ENCODE peak calls at places on chromosomes 6 and 20, in ten cellular contexts. One of them, this sample, is unnamed.

GRCh38 chr6:93586316-93586715 is 167.0 kb upstream of the EPHA7 start:
- DNase-seq in pancreas: no peak
- DNase-seq in naive thymus-derived CD4-positive, alpha-beta T cell: no peak
- DNase-seq in small intestine: no peak
- DNase-seq in dorsolateral prefrontal cortex: no peak
- DNase-seq in stomach: no peak
- DNase-seq in coronary artery: no peak
- DNase-seq in bronchial epithelial cell: no peak
- DNase-seq in neuronal stem cell: no peak
- DNase-seq in GM12865: no peak
- DNase-seq in this sample: no peak

GRCh38 chr6:78851156-78851555 is 16.2 kb upstream of the IRAK1BP1 start:
- DNase-seq in neuronal stem cell: no peak
- DNase-seq in small intestine: no peak
- DNase-seq in pancreas: no peak
- DNase-seq in GM12865: no peak
- DNase-seq in dorsolateral prefrontal cortex: no peak
- DNase-seq in stomach: no peak
- DNase-seq in bronchial epithelial cell: no peak
- DNase-seq in coronary artery: no peak
- DNase-seq in naive thymus-derived CD4-positive, alpha-beta T cell: no peak
- DNase-seq in this sample: no peak

GRCh38 chr6:15901141-15902115 is 227.5 kb upstream of the MYLIP start:
- DNase-seq in neuronal stem cell: no peak
- DNase-seq in coronary artery: no peak
- DNase-seq in stomach: no peak
- DNase-seq in bronchial epithelial cell: no peak
- DNase-seq in dorsolateral prefrontal cortex: no peak
- DNase-seq in pancreas: no peak
- DNase-seq in naive thymus-derived CD4-positive, alpha-beta T cell: no peak
- DNase-seq in GM12865: peak; percentile 97
- DNase-seq in small intestine: peak; percentile 78
- DNase-seq in this sample: no peak

GRCh38 chr6:135568366-135568765 is 70.8 kb upstream of the AHI1 start:
- DNase-seq in coronary artery: no peak
- DNase-seq in neuronal stem cell: no peak
- DNase-seq in dorsolateral prefrontal cortex: no peak
- DNase-seq in stomach: peak; percentile 34
- DNase-seq in pancreas: peak; percentile 11
- DNase-seq in small intestine: peak; percentile 51
- DNase-seq in GM12865: peak; percentile 64
- DNase-seq in bronchial epithelial cell: no peak
- DNase-seq in naive thymus-derived CD4-positive, alpha-beta T cell: no peak
- DNase-seq in this sample: no peak

GRCh38 chr6:8157839-8158238 is 55.5 kb upstream of the EEF1E1 start:
- DNase-seq in GM12865: no peak
- DNase-seq in naive thymus-derived CD4-positive, alpha-beta T cell: no peak
- DNase-seq in dorsolateral prefrontal cortex: no peak
- DNase-seq in neuronal stem cell: no peak
- DNase-seq in stomach: no peak
- DNase-seq in small intestine: peak; percentile 76
- DNase-seq in bronchial epithelial cell: no peak
- DNase-seq in pancreas: no peak
- DNase-seq in coronary artery: no peak
- DNase-seq in this sample: no peak

GRCh38 chr6:23524556-23524955 is 601.5 kb upstream of the NRSN1 start:
- DNase-seq in stomach: no peak
- DNase-seq in neuronal stem cell: no peak
- DNase-seq in dorsolateral prefrontal cortex: no peak
- DNase-seq in pancreas: no peak
- DNase-seq in bronchial epithelial cell: no peak
- DNase-seq in naive thymus-derived CD4-positive, alpha-beta T cell: no peak
- DNase-seq in coronary artery: no peak
- DNase-seq in small intestine: no peak
- DNase-seq in GM12865: no peak
- DNase-seq in this sample: no peak

GRCh38 chr20:35226126-35226774 is at the start of gene MMP24:
- DNase-seq in stomach: no peak
- DNase-seq in pancreas: no peak
- DNase-seq in neuronal stem cell: no peak
- DNase-seq in small intestine: no peak
- DNase-seq in dorsolateral prefrontal cortex: no peak
- DNase-seq in GM12865: no peak
- DNase-seq in bronchial epithelial cell: no peak
- DNase-seq in naive thymus-derived CD4-positive, alpha-beta T cell: no peak
- DNase-seq in coronary artery: no peak
- DNase-seq in this sample: no peak

GRCh38 chr20:11204926-11205768 is 531.3 kb upstream of the JAG1 start:
- DNase-seq in coronary artery: no peak
- DNase-seq in bronchial epithelial cell: peak; percentile 76
- DNase-seq in pancreas: peak; percentile 63
- DNase-seq in stomach: peak; percentile 63
- DNase-seq in small intestine: peak; percentile 82
- DNase-seq in dorsolateral prefrontal cortex: peak; percentile 10
- DNase-seq in GM12865: peak; percentile 73
- DNase-seq in neuronal stem cell: peak; percentile 56
- DNase-seq in naive thymus-derived CD4-positive, alpha-beta T cell: no peak
- DNase-seq in this sample: no peak

GRCh38 chr20:23659989-23660837 is 22.5 kb upstream of the CST3 start:
- DNase-seq in stomach: no peak
- DNase-seq in GM12865: no peak
- DNase-seq in dorsolateral prefrontal cortex: no peak
- DNase-seq in coronary artery: no peak
- DNase-seq in pancreas: no peak
- DNase-seq in bronchial epithelial cell: no peak
- DNase-seq in naive thymus-derived CD4-positive, alpha-beta T cell: no peak
- DNase-seq in small intestine: no peak
- DNase-seq in neuronal stem cell: no peak
- DNase-seq in this sample: no peak
- H3K4me3 ChIP-seq in stomach: no peak overlapping the region
- H3K4me3 ChIP-seq in GM12865: no peak overlapping the region
- H3K4me3 ChIP-seq in dorsolateral prefrontal cortex: no peak overlapping the region
- H3K4me3 ChIP-seq in coronary artery: no peak overlapping the region
- H3K4me3 ChIP-seq in pancreas: no peak overlapping the region
- H3K4me3 ChIP-seq in bronchial epithelial cell: no peak overlapping the region
- H3K4me3 ChIP-seq in naive thymus-derived CD4-positive, alpha-beta T cell: no peak overlapping the region
- H3K4me3 ChIP-seq in small intestine: no peak overlapping the region
- H3K4me3 ChIP-seq in neuronal stem cell: no peak overlapping the region
- H3K4me3 ChIP-seq in this sample: no peak overlapping the region

GRCh38 chr6:152472325-152472724 is 164.8 kb downstream of the SYNE1 start:
- DNase-seq in coronary artery: no peak
- DNase-seq in small intestine: no peak
- DNase-seq in dorsolateral prefrontal cortex: peak; percentile 13
- DNase-seq in pancreas: no peak
- DNase-seq in bronchial epithelial cell: no peak
- DNase-seq in GM12865: no peak
- DNase-seq in neuronal stem cell: no peak
- DNase-seq in stomach: no peak
- DNase-seq in naive thymus-derived CD4-positive, alpha-beta T cell: no peak
- DNase-seq in this sample: no peak

GRCh38 chr6:152474341-152474740 is 162.8 kb downstream of the SYNE1 start:
- DNase-seq in neuronal stem cell: no peak
- DNase-seq in bronchial epithelial cell: no peak
- DNase-seq in coronary artery: no peak
- DNase-seq in pancreas: no peak
- DNase-seq in stomach: no peak
- DNase-seq in naive thymus-derived CD4-positive, alpha-beta T cell: no peak
- DNase-seq in dorsolateral prefrontal cortex: no peak
- DNase-seq in GM12865: no peak
- DNase-seq in small intestine: no peak
- DNase-seq in this sample: no peak

DNA sequence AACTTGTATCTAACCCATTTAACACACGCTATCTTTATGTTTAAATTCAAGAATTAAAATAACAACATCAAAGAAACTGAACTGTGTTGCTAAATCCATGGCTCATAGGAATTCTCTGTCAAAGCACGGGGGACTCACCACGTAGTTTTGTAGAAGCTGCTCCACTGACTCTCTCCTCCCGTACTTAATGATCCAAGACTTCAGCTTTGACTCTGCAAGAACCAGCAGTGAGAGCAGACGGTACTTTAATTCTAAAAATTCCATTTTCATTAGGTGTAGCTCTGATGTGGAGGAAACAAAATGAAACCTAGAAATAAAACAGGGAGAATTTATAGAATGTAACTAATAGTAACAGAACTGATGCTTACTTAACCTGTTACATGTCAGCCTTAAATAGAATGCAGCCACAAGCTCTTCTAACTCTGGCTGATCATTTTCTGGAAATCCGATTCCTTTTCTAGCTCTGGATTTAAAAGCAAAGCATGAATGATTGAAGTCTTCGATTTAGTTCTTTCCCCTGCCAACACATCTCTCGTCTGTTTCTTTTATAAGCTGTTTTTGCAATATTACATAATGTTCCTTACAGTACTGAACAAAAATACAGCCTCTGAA is 165.6 kb downstream of the SYNE1 start:
- DNase-seq in stomach: no peak
- DNase-seq in neuronal stem cell: no peak
- DNase-seq in bronchial epithelial cell: no peak
- DNase-seq in GM12865: no peak
- DNase-seq in dorsolateral prefrontal cortex: no peak
- DNase-seq in naive thymus-derived CD4-positive, alpha-beta T cell: no peak
- DNase-seq in pancreas: no peak
- DNase-seq in small intestine: no peak
- DNase-seq in coronary artery: no peak
- DNase-seq in this sample: no peak
- H3K4me3 ChIP-seq in stomach: peak overlapping the region; percentile 13
- H3K4me3 ChIP-seq in neuronal stem cell: no peak overlapping the region
- H3K4me3 ChIP-seq in bronchial epithelial cell: no peak overlapping the region
- H3K4me3 ChIP-seq in GM12865: no peak overlapping the region
- H3K4me3 ChIP-seq in dorsolateral prefrontal cortex: peak overlapping the region; percentile 7
- H3K4me3 ChIP-seq in naive thymus-derived CD4-positive, alpha-beta T cell: no peak overlapping the region
- H3K4me3 ChIP-seq in pancreas: no peak overlapping the region
- H3K4me3 ChIP-seq in small intestine: no peak overlapping the region
- H3K4me3 ChIP-seq in coronary artery: peak overlapping the region; percentile 60
- H3K4me3 ChIP-seq in this sample: no peak overlapping the region

GRCh38 chr20:64086801-64087200 is 2.6 kb upstream of the LKAAEAR1 start:
- DNase-seq in naive thymus-derived CD4-positive, alpha-beta T cell: no peak
- DNase-seq in pancreas: no peak
- DNase-seq in coronary artery: no peak
- DNase-seq in GM12865: no peak
- DNase-seq in bronchial epithelial cell: peak; percentile 72
- DNase-seq in small intestine: no peak
- DNase-seq in dorsolateral prefrontal cortex: no peak
- DNase-seq in neuronal stem cell: no peak
- DNase-seq in stomach: no peak
- DNase-seq in this sample: no peak

GRCh38 chr20:64082821-64083379 is 1.3 kb downstream of the LKAAEAR1 start:
- DNase-seq in neuronal stem cell: no peak
- DNase-seq in coronary artery: no peak
- DNase-seq in stomach: no peak
- DNase-seq in small intestine: no peak
- DNase-seq in naive thymus-derived CD4-positive, alpha-beta T cell: no peak
- DNase-seq in pancreas: no peak
- DNase-seq in dorsolateral prefrontal cortex: no peak
- DNase-seq in bronchial epithelial cell: no peak
- DNase-seq in GM12865: no peak
- DNase-seq in this sample: no peak

GRCh38 chr20:64083380-64084208 is 604 bp downstream of the LKAAEAR1 start:
- DNase-seq in coronary artery: no peak
- DNase-seq in stomach: peak; percentile 73
- DNase-seq in neuronal stem cell: peak; percentile 76
- DNase-seq in pancreas: peak; percentile 64
- DNase-seq in naive thymus-derived CD4-positive, alpha-beta T cell: peak; percentile 58
- DNase-seq in bronchial epithelial cell: peak; percentile 29
- DNase-seq in small intestine: no peak
- DNase-seq in dorsolateral prefrontal cortex: peak; percentile 71
- DNase-seq in GM12865: peak; percentile 74
- DNase-seq in this sample: peak; percentile 41

GRCh38 chr20:64082126-64082638 is 2.0 kb downstream of the LKAAEAR1 start:
- DNase-seq in GM12865: no peak
- DNase-seq in pancreas: no peak
- DNase-seq in stomach: no peak
- DNase-seq in small intestine: no peak
- DNase-seq in dorsolateral prefrontal cortex: no peak
- DNase-seq in neuronal stem cell: no peak
- DNase-seq in coronary artery: no peak
- DNase-seq in bronchial epithelial cell: no peak
- DNase-seq in naive thymus-derived CD4-positive, alpha-beta T cell: no peak
- DNase-seq in this sample: no peak

DNA sequence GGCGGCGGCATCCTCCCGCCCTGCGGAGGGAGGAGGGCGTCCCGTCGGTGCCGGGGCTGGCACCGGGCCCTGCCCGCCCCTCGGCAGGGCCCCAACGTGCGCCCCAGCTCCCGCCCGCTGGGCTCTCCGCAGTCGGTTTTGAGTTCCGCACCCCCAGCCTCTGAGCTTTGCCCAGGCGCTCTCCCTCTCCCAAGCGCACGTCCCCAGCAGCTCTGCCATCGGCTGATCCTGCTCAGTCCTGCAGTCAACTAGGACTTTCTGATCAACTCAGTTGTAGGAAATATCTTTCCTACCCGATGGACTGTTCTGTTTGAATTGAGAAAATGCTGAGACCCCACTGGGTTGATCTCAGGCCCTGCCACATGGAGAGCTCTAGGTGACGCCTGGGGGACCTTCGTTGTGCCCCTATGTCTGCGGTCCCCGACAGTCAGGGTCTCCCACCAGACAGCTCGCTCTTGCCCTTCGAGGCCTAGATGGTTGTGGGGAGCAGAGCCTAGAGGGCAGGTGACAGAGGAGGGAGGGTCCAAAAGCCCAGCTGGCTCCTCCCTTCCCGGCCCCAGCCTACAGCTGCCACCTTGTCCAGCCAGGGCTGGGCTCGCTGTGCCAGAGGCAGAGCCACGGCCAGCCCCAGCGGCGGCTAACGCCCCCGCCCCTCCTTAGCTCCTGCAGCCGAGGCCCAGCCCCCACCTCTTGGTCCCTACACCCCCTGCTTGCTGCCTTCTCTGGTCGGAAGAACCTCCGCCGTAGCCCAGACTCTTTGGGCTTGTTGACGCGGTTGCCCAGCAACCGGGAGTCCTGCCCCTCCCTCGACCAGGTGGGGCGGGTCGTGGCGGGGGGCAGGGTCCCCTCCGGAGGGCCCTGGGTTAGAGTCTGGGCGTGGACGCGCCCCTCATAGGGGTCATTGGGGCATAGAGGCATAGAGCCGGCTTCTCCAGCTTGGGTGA is at the start of gene LKAAEAR1:
- DNase-seq in dorsolateral prefrontal cortex: no peak
- DNase-seq in bronchial epithelial cell: no peak
- DNase-seq in GM12865: no peak
- DNase-seq in naive thymus-derived CD4-positive, alpha-beta T cell: no peak
- DNase-seq in small intestine: no peak
- DNase-seq in pancreas: no peak
- DNase-seq in stomach: no peak
- DNase-seq in neuronal stem cell: no peak
- DNase-seq in coronary artery: no peak
- DNase-seq in this sample: no peak
- H3K4me3 ChIP-seq in dorsolateral prefrontal cortex: peak within 1 kb of the TSS; percentile 53
- H3K4me3 ChIP-seq in bronchial epithelial cell: peak within 1 kb of the TSS; percentile 36
- H3K4me3 ChIP-seq in GM12865: no peak within 1 kb of the TSS
- H3K4me3 ChIP-seq in naive thymus-derived CD4-positive, alpha-beta T cell: peak within 1 kb of the TSS; percentile 47
- H3K4me3 ChIP-seq in small intestine: peak within 1 kb of the TSS; percentile 44
- H3K4me3 ChIP-seq in pancreas: peak within 1 kb of the TSS; percentile 52
- H3K4me3 ChIP-seq in stomach: peak within 1 kb of the TSS; percentile 53
- H3K4me3 ChIP-seq in neuronal stem cell: peak within 1 kb of the TSS; percentile 78
- H3K4me3 ChIP-seq in coronary artery: peak within 1 kb of the TSS; percentile 82
- H3K4me3 ChIP-seq in this sample: peak within 1 kb of the TSS; percentile 55

DNA sequence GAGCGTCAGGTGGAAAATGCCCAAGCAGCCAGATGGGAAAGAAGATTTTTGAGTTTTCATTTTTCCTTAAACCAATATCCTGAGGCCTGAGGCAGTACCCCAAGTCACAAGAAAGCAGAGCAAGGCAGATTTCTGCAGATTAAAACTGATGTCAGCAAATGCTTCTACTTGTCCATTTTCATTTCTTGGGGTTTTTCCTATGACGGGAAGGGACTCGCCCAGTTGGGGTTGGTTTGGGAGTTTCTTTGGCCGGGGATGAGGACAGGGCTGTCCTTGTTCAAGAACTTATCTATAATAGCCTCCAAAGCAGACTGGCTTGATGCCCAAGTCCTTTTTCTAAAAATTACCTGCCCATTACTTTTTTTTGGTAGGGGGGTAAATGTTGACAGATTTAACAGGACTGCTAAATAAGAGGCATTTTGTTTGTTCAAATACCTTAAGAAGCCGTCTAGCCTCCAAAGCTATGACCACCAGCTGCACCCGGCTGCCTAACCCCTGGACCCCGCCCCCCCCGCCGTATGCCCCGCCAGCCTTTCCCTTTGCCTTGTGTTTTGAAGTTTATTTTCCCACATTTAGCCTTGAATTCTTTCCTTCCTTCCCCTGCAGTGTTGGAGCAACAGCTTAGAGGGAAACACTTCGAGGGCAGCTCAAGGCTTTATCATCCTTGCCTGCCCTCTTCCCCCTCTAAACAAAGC is 2.5 kb downstream of the KCNK5 start:
- DNase-seq in dorsolateral prefrontal cortex: no peak
- DNase-seq in stomach: no peak
- DNase-seq in coronary artery: no peak
- DNase-seq in pancreas: no peak
- DNase-seq in neuronal stem cell: no peak
- DNase-seq in GM12865: no peak
- DNase-seq in bronchial epithelial cell: no peak
- DNase-seq in small intestine: no peak
- DNase-seq in naive thymus-derived CD4-positive, alpha-beta T cell: no peak
- DNase-seq in this sample: no peak
- H3K4me3 ChIP-seq in dorsolateral prefrontal cortex: no peak overlapping the region
- H3K4me3 ChIP-seq in stomach: peak overlapping the region; percentile 46
- H3K4me3 ChIP-seq in coronary artery: no peak overlapping the region
- H3K4me3 ChIP-seq in pancreas: peak overlapping the region; percentile 86
- H3K4me3 ChIP-seq in neuronal stem cell: no peak overlapping the region
- H3K4me3 ChIP-seq in GM12865: no peak overlapping the region
- H3K4me3 ChIP-seq in bronchial epithelial cell: no peak overlapping the region
- H3K4me3 ChIP-seq in small intestine: peak overlapping the region; percentile 93
- H3K4me3 ChIP-seq in naive thymus-derived CD4-positive, alpha-beta T cell: peak overlapping the region; percentile 15
- H3K4me3 ChIP-seq in this sample: peak overlapping the region; percentile 64

This sample was measured in breast epithelium.